ENCODE peak calls at places on chromosomes 4 and X, in four cellular contexts. One of them, this sample, is unnamed.

GRCh38 chrX:107571296-107571998 is 56.9 kb upstream of the PRPS1 start:
- DNase-seq in SK-N-SH: no peak
- DNase-seq in mammary epithelial cell: peak; percentile 92
- DNase-seq in astrocyte: peak; percentile 96
- DNase-seq in this sample: no peak

GRCh38 chr4:121977251-121978168 is 25.6 kb upstream of the TRPC3 start:
- DNase-seq in SK-N-SH: no peak
- DNase-seq in astrocyte: no peak
- DNase-seq in mammary epithelial cell: no peak
- DNase-seq in this sample: peak; percentile 77

GRCh38 chr4:186298034-186298647 is 32.2 kb downstream of the F11 start:
- DNase-seq in SK-N-SH: peak; percentile 37
- DNase-seq in astrocyte: no peak
- DNase-seq in mammary epithelial cell: no peak
- DNase-seq in this sample: no peak

GRCh38 chr4:138275946-138276621 is 33.9 kb upstream of the SLC7A11 start:
- DNase-seq in mammary epithelial cell: peak; percentile 81
- DNase-seq in SK-N-SH: no peak
- DNase-seq in astrocyte: peak; percentile 84
- DNase-seq in this sample: no peak

GRCh38 chr4:31324814-31325213 is 604.6 kb downstream of the PCDH7 start:
- DNase-seq in astrocyte: no peak
- DNase-seq in SK-N-SH: no peak
- DNase-seq in mammary epithelial cell: no peak
- DNase-seq in this sample: no peak

GRCh38 chr4:24763631-24764302 is 31.6 kb upstream of the SOD3 start:
- DNase-seq in SK-N-SH: no peak
- DNase-seq in astrocyte: peak; percentile 88
- DNase-seq in mammary epithelial cell: peak; percentile 97
- DNase-seq in this sample: no peak

GRCh38 chr4:81421346-81422218 is 50.1 kb downstream of the RASGEF1B start:
- DNase-seq in SK-N-SH: no peak
- DNase-seq in astrocyte: peak; percentile 47
- DNase-seq in mammary epithelial cell: peak; percentile 59
- DNase-seq in this sample: no peak

GRCh38 chrX:29461039-29461438 is 754.3 kb upstream of the MAGEB2 start:
- DNase-seq in SK-N-SH: no peak
- DNase-seq in mammary epithelial cell: peak; percentile 3
- DNase-seq in astrocyte: peak; percentile 20
- DNase-seq in this sample: no peak

GRCh38 chrX:24117288-24117687 is 32.2 kb upstream of the ZFX start:
- DNase-seq in SK-N-SH: no peak
- DNase-seq in mammary epithelial cell: peak; percentile 37
- DNase-seq in astrocyte: peak; percentile 66
- DNase-seq in this sample: no peak

GRCh38 chr4:155615054-155615887 is 51.4 kb upstream of the GUCY1A1 start:
- DNase-seq in mammary epithelial cell: no peak
- DNase-seq in astrocyte: no peak
- DNase-seq in SK-N-SH: no peak
- DNase-seq in this sample: peak; percentile 72

GRCh38 chrX:63561425-63561824 is 210.3 kb upstream of the SPIN4 start:
- DNase-seq in astrocyte: no peak
- DNase-seq in mammary epithelial cell: no peak
- DNase-seq in SK-N-SH: no peak
- DNase-seq in this sample: no peak

GRCh38 chrX:68698955-68699354 is 51.5 kb downstream of the STARD8 start:
- DNase-seq in mammary epithelial cell: no peak
- DNase-seq in astrocyte: no peak
- DNase-seq in SK-N-SH: no peak
- DNase-seq in this sample: no peak

GRCh38 chrX:17689971-17690409 is 47.3 kb upstream of the SCML1 start:
- DNase-seq in SK-N-SH: peak; percentile 61
- DNase-seq in astrocyte: peak; percentile 40
- DNase-seq in mammary epithelial cell: peak; percentile 49
- DNase-seq in this sample: peak; percentile 81

GRCh38 chr4:118762146-118762545 is 73.8 kb downstream of the SEC24D start:
- DNase-seq in SK-N-SH: peak; percentile 25
- DNase-seq in astrocyte: no peak
- DNase-seq in mammary epithelial cell: no peak
- DNase-seq in this sample: peak; percentile 50

GRCh38 chr4:19266566-19266965 is 985.1 kb upstream of the SLIT2 start:
- DNase-seq in mammary epithelial cell: no peak
- DNase-seq in astrocyte: no peak
- DNase-seq in SK-N-SH: no peak
- DNase-seq in this sample: no peak

GRCh38 chrX:108029928-108030711 is 14.7 kb upstream of the VSIG1 start:
- DNase-seq in astrocyte: no peak
- DNase-seq in mammary epithelial cell: no peak
- DNase-seq in SK-N-SH: no peak
- DNase-seq in this sample: no peak

GRCh38 chr4:188661502-188661901 is 522.3 kb downstream of the TRIML1 start:
- DNase-seq in astrocyte: no peak
- DNase-seq in mammary epithelial cell: no peak
- DNase-seq in SK-N-SH: no peak
- DNase-seq in this sample: no peak
- H3K4me2 ChIP-seq in astrocyte: no peak overlapping the region
- H3K4me2 ChIP-seq in mammary epithelial cell: no peak overlapping the region
- H3K4me2 ChIP-seq in SK-N-SH: no peak overlapping the region
- H3K4me2 ChIP-seq in this sample: no peak overlapping the region

DNA sequence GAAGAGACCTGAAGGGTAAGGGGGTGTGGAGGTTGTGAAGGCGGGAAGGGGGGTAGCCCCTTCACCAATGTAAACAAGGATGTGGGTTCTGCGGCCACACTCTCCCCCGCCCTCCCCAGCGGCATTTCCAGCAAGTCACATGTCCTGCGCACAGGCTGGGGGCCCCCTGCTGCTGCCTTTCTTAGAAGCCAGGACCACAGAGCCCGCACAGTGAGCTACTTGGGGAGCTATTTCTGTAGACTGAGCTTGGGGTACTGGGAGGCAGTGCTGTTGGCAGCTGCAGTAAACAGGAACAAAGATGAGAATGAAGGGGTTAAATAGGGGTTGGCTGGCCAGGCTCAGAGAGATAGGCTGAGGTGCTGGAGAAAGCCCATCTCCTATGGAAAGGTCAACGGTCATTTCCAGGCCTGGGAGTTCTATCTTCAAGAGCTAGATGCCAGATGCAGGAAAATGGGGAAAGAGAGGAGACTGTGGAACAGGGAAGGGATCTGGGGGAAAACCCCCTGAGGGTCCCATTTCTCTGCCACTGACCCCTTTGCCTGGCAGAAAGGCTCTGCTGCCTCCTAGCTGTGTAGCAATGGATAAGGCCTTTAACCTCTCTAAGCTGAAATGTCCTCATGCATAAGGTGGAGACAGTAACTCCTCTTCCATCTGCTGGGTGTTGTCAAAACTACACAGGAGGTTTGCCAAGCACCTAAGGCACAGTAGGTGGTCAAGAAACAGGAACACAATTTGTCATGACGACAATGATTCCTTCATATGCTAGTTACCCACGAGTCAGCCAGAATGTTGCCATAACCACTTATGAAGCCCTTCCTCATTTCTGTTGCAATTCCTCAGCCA is 18.5 kb upstream of the PIM2 start:
- DNase-seq in astrocyte: peak; percentile 26
- DNase-seq in mammary epithelial cell: no peak
- DNase-seq in SK-N-SH: no peak
- DNase-seq in this sample: no peak
- H3K4me2 ChIP-seq in astrocyte: peak overlapping the region; percentile 44
- H3K4me2 ChIP-seq in mammary epithelial cell: no peak overlapping the region
- H3K4me2 ChIP-seq in SK-N-SH: no peak overlapping the region
- H3K4me2 ChIP-seq in this sample: no peak overlapping the region

DNA sequence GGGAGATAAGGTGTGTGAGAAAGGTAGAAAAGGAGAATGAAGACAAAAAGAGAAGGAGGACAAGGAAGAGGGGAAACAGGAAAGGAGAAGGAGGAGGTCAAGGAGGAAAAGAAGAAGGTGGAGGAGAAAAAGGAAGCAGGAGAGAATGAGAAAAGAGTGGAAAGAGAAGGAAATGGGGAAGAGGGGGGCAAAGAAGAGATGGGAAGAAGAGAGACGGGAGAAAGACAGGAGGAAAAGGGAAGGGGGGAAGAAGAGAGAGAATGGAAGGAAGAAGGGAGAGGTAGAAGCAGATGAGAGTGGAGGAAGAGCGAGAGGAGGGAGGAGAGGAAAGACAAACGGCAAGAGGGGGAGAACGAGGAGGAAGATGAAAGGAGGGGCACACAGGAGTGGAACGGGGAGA is 4.1 kb downstream of the GATA1 start:
- DNase-seq in astrocyte: no peak
- DNase-seq in SK-N-SH: no peak
- DNase-seq in mammary epithelial cell: no peak
- DNase-seq in this sample: no peak
- H3K4me2 ChIP-seq in astrocyte: no peak overlapping the region
- H3K4me2 ChIP-seq in SK-N-SH: no peak overlapping the region
- H3K4me2 ChIP-seq in mammary epithelial cell: no peak overlapping the region
- H3K4me2 ChIP-seq in this sample: no peak overlapping the region

GRCh38 chr4:42641155-42641554 is 15.8 kb downstream of the ATP8A1 start:
- DNase-seq in SK-N-SH: no peak
- DNase-seq in mammary epithelial cell: no peak
- DNase-seq in astrocyte: no peak
- DNase-seq in this sample: no peak

GRCh38 chr4:42643685-42644084 is 13.2 kb downstream of the ATP8A1 start:
- DNase-seq in astrocyte: no peak
- DNase-seq in SK-N-SH: no peak
- DNase-seq in mammary epithelial cell: no peak
- DNase-seq in this sample: peak; percentile 73

GRCh38 chr4:42641696-42642095 is 15.2 kb downstream of the ATP8A1 start:
- DNase-seq in SK-N-SH: no peak
- DNase-seq in astrocyte: no peak
- DNase-seq in mammary epithelial cell: no peak
- DNase-seq in this sample: no peak

GRCh38 chr4:42640613-42641012 is 16.3 kb downstream of the ATP8A1 start:
- DNase-seq in mammary epithelial cell: no peak
- DNase-seq in astrocyte: no peak
- DNase-seq in SK-N-SH: no peak
- DNase-seq in this sample: no peak

DNA sequence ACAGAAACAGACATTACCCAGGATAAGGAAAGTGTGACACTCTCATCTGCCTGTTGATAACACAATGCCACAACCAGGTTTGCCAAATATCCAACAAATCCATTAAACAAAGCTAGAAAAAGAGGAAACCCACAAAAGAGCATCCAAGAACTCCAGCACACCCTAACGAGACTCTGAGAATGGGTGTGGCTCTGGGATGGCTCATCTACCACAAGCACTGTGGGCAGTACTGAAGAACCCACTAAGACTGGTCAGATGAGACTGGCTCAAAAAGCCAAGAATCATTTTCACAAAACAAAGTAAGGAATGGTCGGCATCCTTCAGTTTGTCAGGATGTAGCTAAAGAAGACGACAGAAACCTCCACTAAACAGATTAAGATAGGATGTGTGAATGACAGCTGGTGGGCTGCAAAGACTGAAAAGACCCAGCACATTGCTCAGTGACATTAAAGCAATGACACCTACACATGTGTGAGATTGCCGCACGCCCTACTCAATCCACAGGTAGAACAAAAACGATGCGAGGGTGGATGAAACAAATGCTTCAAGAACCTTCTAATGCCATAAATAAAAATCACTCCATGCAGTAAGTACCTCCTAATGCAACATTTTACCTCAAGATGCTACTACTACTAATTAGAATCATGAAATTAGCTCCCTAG is 14.6 kb downstream of the ATP8A1 start:
- DNase-seq in mammary epithelial cell: no peak
- DNase-seq in astrocyte: no peak
- DNase-seq in SK-N-SH: no peak
- DNase-seq in this sample: no peak
- H3K4me2 ChIP-seq in mammary epithelial cell: no peak overlapping the region
- H3K4me2 ChIP-seq in astrocyte: no peak overlapping the region
- H3K4me2 ChIP-seq in SK-N-SH: no peak overlapping the region
- H3K4me2 ChIP-seq in this sample: peak overlapping the region; percentile 2

GRCh38 chr4:153916273-153916755 is 127.4 kb upstream of the SFRP2 start:
- DNase-seq in mammary epithelial cell: no peak
- DNase-seq in SK-N-SH: no peak
- DNase-seq in astrocyte: no peak
- DNase-seq in this sample: no peak
- H3K4me2 ChIP-seq in mammary epithelial cell: no peak overlapping the region
- H3K4me2 ChIP-seq in SK-N-SH: no peak overlapping the region
- H3K4me2 ChIP-seq in astrocyte: no peak overlapping the region
- H3K4me2 ChIP-seq in this sample: no peak overlapping the region

GRCh38 chrX:109841257-109841656 is 108.2 kb upstream of the ACSL4 start:
- DNase-seq in SK-N-SH: no peak
- DNase-seq in astrocyte: no peak
- DNase-seq in mammary epithelial cell: no peak
- DNase-seq in this sample: no peak
- H3K4me2 ChIP-seq in SK-N-SH: no peak overlapping the region
- H3K4me2 ChIP-seq in astrocyte: peak overlapping the region; percentile 11
- H3K4me2 ChIP-seq in mammary epithelial cell: no peak overlapping the region
- H3K4me2 ChIP-seq in this sample: no peak overlapping the region

This sample was measured in Karpas-422.